ENCODE peak calls at places on chromosomes 5 and 9, in four cellular contexts. Y is osteoblast; L is brain microvascular endothelial cell; D is activated CD4-positive, alpha-beta T cell treated with anti-CD3 and anti-CD28 coated beads for 1 hour. G is an unnamed sample.

GRCh38 chr9:113543286-113544000 is 79.9 kb downstream of the RGS3 start:
- DNase-seq in Y (no peak), L (no peak), D (no peak), G (no peak)

GRCh38 chr9:38443181-38443580 is 18.9 kb upstream of the IGFBPL1 start:
- DNase-seq in Y (no peak), L (peak; percentile 31), D (no peak), G (no peak)

GRCh38 chr9:124660341-124660801 is 110.7 kb downstream of the NR6A1 start:
- DNase-seq in Y (no peak), L (peak; percentile 56), D (no peak), G (peak; percentile 52)

GRCh38 chr5:119420173-119420572 is 32.1 kb upstream of the HSD17B4 start:
- DNase-seq in Y (no peak), L (no peak), D (no peak), G (no peak)

GRCh38 chr5:87541668-87542067 is 128.9 kb upstream of the CCNH start:
- DNase-seq in Y (no peak), L (no peak), D (no peak), G (no peak)

GRCh38 chr9:137694962-137695875 is 76.4 kb downstream of the EHMT1 start:
- DNase-seq in Y (peak; percentile 95), L (peak; percentile 24), D (no peak), G (no peak)

GRCh38 chr9:77016526-77017504 is 2.6 kb upstream of the FOXB2 start:
- DNase-seq in Y (peak; percentile 90), L (no peak), D (no peak), G (no peak)

GRCh38 chr5:142767925-142768324 is 2.3 kb upstream of the ARHGAP26 start:
- DNase-seq in Y (no peak), L (no peak), D (no peak), G (no peak)

GRCh38 chr9:93094294-93095204 is 1.5 kb upstream of the CARD19 start:
- DNase-seq in Y (peak; percentile 60), L (no peak), D (no peak), G (no peak)

GRCh38 chr5:84272776-84273516 is 111.7 kb downstream of the EDIL3 start:
- DNase-seq in Y (no peak), L (peak; percentile 16), D (no peak), G (no peak)

GRCh38 chr9:86099695-86100364 is 472 bp upstream of the GOLM1 start:
- DNase-seq in Y (peak; percentile 94), L (peak; percentile 63), D (no peak), G (no peak)

GRCh38 chr5:9033524-9033923 is 512.4 kb downstream of the SEMA5A start:
- DNase-seq in Y (no peak), L (no peak), D (no peak), G (no peak)

GRCh38 chr9:121731090-121731489 is 79.7 kb downstream of the DAB2IP start:
- DNase-seq in Y (no peak), L (no peak), D (no peak), G (no peak)

GRCh38 chr5:173829826-173830225 is 58.3 kb upstream of the CPEB4 start:
- DNase-seq in Y (no peak), L (peak; percentile 4), D (no peak), G (peak; percentile 22)

GRCh38 chr5:78611161-78611605 is 37.4 kb downstream of the LHFPL2 start:
- DNase-seq in Y (no peak), L (no peak), D (no peak), G (no peak)

GRCh38 chr9:95494022-95494415 is 22.8 kb downstream of the PTCH1 start:
- DNase-seq in Y (no peak), L (no peak), D (no peak), G (no peak)

GRCh38 chr9:135198144-135198543 is 110.7 kb downstream of the OLFM1 start:
- DNase-seq in Y (no peak), L (no peak), D (no peak), G (no peak)

G was measured in non-pigmented ciliary epithelial cell.